ENCODE peak calls at places on chromosome 4, in five cellular contexts. X is heart left ventricle; L is HCT116; P is CD8-positive, alpha-beta T cell; W is ovary. M is an unnamed sample. For H3K27me3, the result is how much of the 10 kb centered on the place peaks cover.

GRCh38 chr4:128161138-128161537 is 100.0 kb downstream of the LARP1B start:
- DNase-seq in X (no peak), P (no peak), W (no peak), L (no peak), M (no peak)

GRCh38 chr4:41448935-41449334 is 89.0 kb upstream of the LIMCH1 start:
- DNase-seq in L (no peak), X (peak), P (no peak), W (peak), M (peak)

GRCh38 chr4:76226418-76226817 is 12.8 kb upstream of the SCARB2 start:
- DNase-seq in X (no peak), L (no peak), P (no peak), W (no peak), M (no peak)

GRCh38 chr4:75940692-75941253 is at the start of gene NAAA:
- DNase-seq in W (peak), X (peak), L (peak), P (peak), M (peak)

GRCh38 chr4:119647558-119647957 is 19.0 kb upstream of the PDE5A start:
- DNase-seq in X (no peak), P (no peak), W (no peak), L (no peak), M (no peak)

GRCh38 chr4:3420956-3421355 is 20.8 kb upstream of the HGFAC start:
- DNase-seq in L (no peak), W (no peak), X (no peak), P (no peak), M (no peak)

GRCh38 chr4:98232202-98232601 is 29.0 kb upstream of the RAP1GDS1 start:
- DNase-seq in W (no peak), X (no peak), P (no peak), L (no peak), M (no peak)

GRCh38 chr4:26413595-26413994 is 76.7 kb downstream of the CCKAR start:
- DNase-seq in L (no peak), X (no peak), P (no peak), W (no peak), M (no peak)

GRCh38 chr4:134337584-134337983 is 136.0 kb upstream of the PABPC4L start:
- DNase-seq in L (no peak), P (no peak), W (no peak), X (no peak), M (no peak)

GRCh38 chr4:152594981-152595916 is 59.4 kb upstream of the FBXW7 start:
- DNase-seq in L (no peak), X (no peak), W (no peak), P (no peak), M (no peak)

GRCh38 chr4:84719115-84719514 is 136.2 kb downstream of the CDS1 start:
- DNase-seq in W (no peak), X (no peak), P (no peak), L (no peak), M (no peak)

GRCh38 chr4:155207534-155208257 is 740 bp upstream of the NPY2R start:
- DNase-seq in P (no peak), L (no peak), X (no peak), W (no peak), M (no peak)
- H3K27me3 ChIP-seq in P (under half), L (under half), X (under half), W (under half), M (under half)

GRCh38 chr4:173494013-173494970 is 35.7 kb downstream of the HAND2 start:
- DNase-seq in P (peak), W (peak), L (peak), X (peak), M (peak)
- H3K4me3 ChIP-seq in P (peak), W (peak), L (peak), X (peak), M (no peak)

GRCh38 chr4:29805871-29806480 is 914.2 kb upstream of the PCDH7 start:
- DNase-seq in W (no peak), X (no peak), P (no peak), L (no peak), M (no peak)

DNA sequence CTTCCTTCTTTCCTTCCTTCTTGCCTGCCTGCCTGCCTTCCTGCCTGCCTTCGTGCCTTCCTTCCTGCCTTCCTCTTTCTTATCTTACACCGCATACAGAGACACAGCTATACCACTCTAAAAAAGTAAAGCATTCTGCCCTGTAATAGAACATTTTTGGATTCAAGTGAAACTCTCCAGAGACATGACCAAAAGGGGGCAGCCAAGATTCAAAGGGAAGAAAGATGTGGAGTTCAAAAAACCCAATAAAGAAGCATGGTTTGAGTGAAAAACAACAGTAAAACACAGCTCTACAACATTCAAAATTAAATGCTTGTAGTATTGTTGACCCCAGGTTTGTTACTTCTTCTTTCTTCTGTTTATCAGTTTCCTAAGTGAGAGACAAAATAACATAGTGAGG is 914.9 kb upstream of the PCDH7 start:
- DNase-seq in L (peak), X (no peak), P (no peak), W (no peak), M (no peak)
- TF ChIP-seq CTCF in L (peak), X (no peak), P (no peak), W (no peak), M (no peak)

GRCh38 chr4:108169639-108170038 is 907 bp upstream of the LEF1 start:
- DNase-seq in X (no peak), P (no peak), W (no peak), L (no peak), M (no peak)

GRCh38 chr4:108171541-108172230 is 3.0 kb upstream of the LEF1 start:
- DNase-seq in P (peak), W (peak), X (peak), L (no peak), M (no peak)

GRCh38 chr4:108172231-108172779 is 3.6 kb upstream of the LEF1 start:
- DNase-seq in P (peak), W (peak), L (no peak), X (peak), M (peak)

GRCh38 chr4:108168672-108169562 is at the start of gene LEF1:
- DNase-seq in P (peak), L (no peak), W (peak), X (peak), M (peak)

DNA sequence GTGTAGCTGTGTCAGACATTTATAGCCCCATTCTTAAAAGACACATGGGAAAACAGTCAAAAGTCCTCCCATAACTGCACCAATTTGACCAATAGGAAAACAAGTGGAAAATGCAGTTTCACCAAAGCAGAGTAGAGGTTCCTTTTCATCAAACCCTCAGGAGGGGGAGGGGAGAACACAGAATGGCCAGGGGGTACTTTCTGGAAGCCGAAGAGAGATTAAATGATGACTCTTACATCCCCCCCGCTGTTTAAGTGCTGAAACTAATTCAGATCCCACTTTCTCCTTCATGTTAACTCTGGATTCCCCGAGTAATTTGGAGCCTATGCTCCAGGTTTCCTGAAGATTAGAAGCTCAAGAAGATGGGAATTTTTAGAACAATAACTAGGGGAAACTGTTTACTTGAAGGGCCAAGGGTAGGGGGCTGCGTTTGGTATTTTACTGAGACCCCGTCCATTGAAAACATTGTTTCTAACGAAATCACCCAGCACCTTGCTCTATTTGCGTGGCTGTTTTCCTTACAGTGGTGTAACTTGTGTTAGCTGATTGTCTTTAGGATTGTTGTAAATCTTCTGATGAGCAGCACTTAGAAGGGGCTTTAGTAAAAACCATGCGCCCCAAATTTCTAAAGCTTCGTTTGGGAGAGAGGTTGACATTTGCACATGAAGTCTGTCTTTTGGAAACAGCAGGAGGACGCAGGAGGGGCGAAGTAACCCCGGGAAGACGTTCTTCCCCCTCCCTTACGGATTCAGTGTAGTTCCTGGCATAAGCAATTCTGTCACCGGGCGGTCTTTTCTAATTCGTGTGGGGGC is 2.2 kb upstream of the LEF1 start:
- DNase-seq in X (no peak), P (no peak), W (no peak), L (no peak), M (no peak)
- H3K27me3 ChIP-seq in X (half or more), P (under half), W (under half), L (under half), M (under half)

GRCh38 chr4:16227462-16227868 is 1.2 kb upstream of the TAPT1 start:
- DNase-seq in P (no peak), L (no peak), X (peak), W (peak), M (peak)
- H3K4me3 ChIP-seq in P (peak), L (peak), X (peak), W (peak), M (peak)

DNA sequence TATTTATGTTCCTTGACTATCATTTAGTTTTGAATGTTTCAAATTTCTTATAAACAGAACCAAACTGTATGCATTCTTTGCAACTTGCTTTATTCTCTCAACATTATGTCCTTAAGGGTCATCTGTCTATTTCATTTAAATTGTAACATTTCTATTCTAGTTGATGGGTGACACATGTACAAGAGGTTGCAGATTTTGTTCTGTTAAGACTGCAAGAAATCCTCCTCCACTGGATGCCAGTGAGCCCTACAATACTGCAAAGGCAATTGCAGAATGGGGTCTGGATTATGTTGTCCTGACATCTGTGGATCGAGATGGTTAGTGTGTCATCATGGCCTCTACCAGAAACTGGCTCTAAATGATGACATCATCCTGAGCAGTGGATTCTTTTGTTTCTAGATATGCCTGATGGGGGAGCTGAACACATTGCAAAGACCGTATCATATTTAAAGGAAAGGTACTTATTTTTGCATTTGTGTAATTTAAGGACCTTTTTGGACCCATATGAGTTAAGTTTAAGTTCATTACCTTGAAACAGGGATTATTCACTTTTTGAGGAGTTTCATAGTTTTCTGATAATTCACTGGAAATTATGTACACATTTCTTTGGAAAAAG is 6.1 kb downstream of the LIAS start:
- DNase-seq in X (no peak), P (no peak), W (no peak), L (peak), M (no peak)
- TF ChIP-seq CTCF in X (no peak), P (no peak), W (no peak), L (no peak), M (no peak)

GRCh38 chr4:1409806-1410425 is 3.7 kb upstream of the NKX1-1 start:
- DNase-seq in X (peak), P (no peak), L (no peak), W (no peak), M (no peak)

GRCh38 chr4:1407657-1408333 is 1.6 kb upstream of the NKX1-1 start:
- DNase-seq in P (no peak), X (no peak), L (no peak), W (no peak), M (no peak)

GRCh38 chr4:1410491-1411325 is 4.5 kb upstream of the NKX1-1 start:
- DNase-seq in W (peak), X (peak), L (no peak), P (peak), M (peak)

GRCh38 chr4:1408418-1408817 is 2.2 kb upstream of the NKX1-1 start:
- DNase-seq in P (no peak), X (peak), L (no peak), W (no peak), M (no peak)

GRCh38 chr4:1409079-1409805 is 3.0 kb upstream of the NKX1-1 start:
- DNase-seq in L (no peak), W (peak), P (no peak), X (peak), M (peak)
- H3K27me3 ChIP-seq in L (under half), W (under half), P (under half), X (half or more), M (half or more)